ENCODE peak calls at places on chromosome 12, in eight cellular contexts. One of them, this sample, is unnamed.

GRCh38 chr12:92288533-92288932 is 142.9 kb upstream of the BTG1 start:
- DNase-seq in spleen: no peak
- DNase-seq in HCT116: no peak
- DNase-seq in breast epithelium: no peak
- DNase-seq in suprapubic skin: no peak
- DNase-seq in sigmoid colon: peak; percentile 69
- DNase-seq in stomach: no peak
- DNase-seq in upper lobe of left lung: no peak
- DNase-seq in this sample: no peak

GRCh38 chr12:43336962-43337555 is 214.9 kb downstream of the ADAMTS20 start:
- DNase-seq in HCT116: peak; percentile 29
- DNase-seq in upper lobe of left lung: no peak
- DNase-seq in breast epithelium: no peak
- DNase-seq in suprapubic skin: no peak
- DNase-seq in sigmoid colon: no peak
- DNase-seq in stomach: no peak
- DNase-seq in spleen: no peak
- DNase-seq in this sample: no peak

GRCh38 chr12:6850796-6851152 is 312 bp downstream of the CDCA3 start:
- DNase-seq in breast epithelium: no peak
- DNase-seq in HCT116: no peak
- DNase-seq in upper lobe of left lung: no peak
- DNase-seq in sigmoid colon: no peak
- DNase-seq in stomach: no peak
- DNase-seq in spleen: peak; percentile 90
- DNase-seq in suprapubic skin: no peak
- DNase-seq in this sample: no peak

GRCh38 chr12:52126050-52126604 is 46.6 kb downstream of the SMIM41 start:
- DNase-seq in suprapubic skin: no peak
- DNase-seq in stomach: no peak
- DNase-seq in spleen: peak; percentile 51
- DNase-seq in breast epithelium: peak; percentile 31
- DNase-seq in sigmoid colon: no peak
- DNase-seq in HCT116: no peak
- DNase-seq in upper lobe of left lung: no peak
- DNase-seq in this sample: peak; percentile 94

GRCh38 chr12:68310370-68310769 is 21.8 kb downstream of the MDM1 start:
- DNase-seq in upper lobe of left lung: no peak
- DNase-seq in suprapubic skin: no peak
- DNase-seq in spleen: no peak
- DNase-seq in HCT116: no peak
- DNase-seq in stomach: no peak
- DNase-seq in sigmoid colon: no peak
- DNase-seq in breast epithelium: no peak
- DNase-seq in this sample: no peak

GRCh38 chr12:78181544-78182162 is 351.0 kb downstream of the NAV3 start:
- DNase-seq in sigmoid colon: no peak
- DNase-seq in upper lobe of left lung: no peak
- DNase-seq in stomach: no peak
- DNase-seq in breast epithelium: no peak
- DNase-seq in suprapubic skin: no peak
- DNase-seq in spleen: no peak
- DNase-seq in HCT116: no peak
- DNase-seq in this sample: no peak

GRCh38 chr12:52358575-52359350 is 8.5 kb downstream of the KRT85 start:
- DNase-seq in spleen: peak; percentile 68
- DNase-seq in suprapubic skin: peak; percentile 46
- DNase-seq in sigmoid colon: no peak
- DNase-seq in upper lobe of left lung: peak; percentile 15
- DNase-seq in breast epithelium: no peak
- DNase-seq in stomach: no peak
- DNase-seq in HCT116: no peak
- DNase-seq in this sample: no peak

GRCh38 chr12:119412811-119413794 is 78.6 kb downstream of the CCDC60 start:
- DNase-seq in upper lobe of left lung: peak; percentile 36
- DNase-seq in breast epithelium: no peak
- DNase-seq in spleen: no peak
- DNase-seq in HCT116: peak; percentile 56
- DNase-seq in sigmoid colon: peak; percentile 82
- DNase-seq in suprapubic skin: peak; percentile 76
- DNase-seq in stomach: peak; percentile 68
- DNase-seq in this sample: no peak

GRCh38 chr12:63041601-63042000 is 106.7 kb upstream of the PPM1H start:
- DNase-seq in suprapubic skin: no peak
- DNase-seq in sigmoid colon: no peak
- DNase-seq in breast epithelium: no peak
- DNase-seq in HCT116: no peak
- DNase-seq in stomach: no peak
- DNase-seq in upper lobe of left lung: no peak
- DNase-seq in spleen: no peak
- DNase-seq in this sample: no peak

GRCh38 chr12:47274725-47275124 is 195.0 kb upstream of the AMIGO2 start:
- DNase-seq in HCT116: no peak
- DNase-seq in stomach: no peak
- DNase-seq in spleen: no peak
- DNase-seq in upper lobe of left lung: no peak
- DNase-seq in suprapubic skin: no peak
- DNase-seq in breast epithelium: no peak
- DNase-seq in sigmoid colon: no peak
- DNase-seq in this sample: no peak

GRCh38 chr12:3077572-3078081 is 448 bp downstream of the TSPAN9 start:
- DNase-seq in breast epithelium: peak; percentile 26
- DNase-seq in sigmoid colon: peak; percentile 85
- DNase-seq in HCT116: no peak
- DNase-seq in suprapubic skin: peak; percentile 76
- DNase-seq in upper lobe of left lung: peak; percentile 27
- DNase-seq in spleen: no peak
- DNase-seq in stomach: peak; percentile 34
- DNase-seq in this sample: no peak

GRCh38 chr12:91620949-91621348 is 438.3 kb upstream of the DCN start:
- DNase-seq in suprapubic skin: no peak
- DNase-seq in HCT116: no peak
- DNase-seq in upper lobe of left lung: no peak
- DNase-seq in stomach: no peak
- DNase-seq in breast epithelium: no peak
- DNase-seq in sigmoid colon: no peak
- DNase-seq in spleen: no peak
- DNase-seq in this sample: no peak

GRCh38 chr12:57722716-57723629 is 15.6 kb downstream of the AGAP2 start:
- DNase-seq in HCT116: no peak
- DNase-seq in stomach: no peak
- DNase-seq in spleen: no peak
- DNase-seq in suprapubic skin: no peak
- DNase-seq in sigmoid colon: no peak
- DNase-seq in upper lobe of left lung: no peak
- DNase-seq in breast epithelium: peak; percentile 12
- DNase-seq in this sample: peak; percentile 49

GRCh38 chr12:111367661-111368221 is 1.2 kb downstream of the PHETA1 start:
- DNase-seq in upper lobe of left lung: no peak
- DNase-seq in HCT116: no peak
- DNase-seq in suprapubic skin: no peak
- DNase-seq in stomach: peak; percentile 85
- DNase-seq in breast epithelium: no peak
- DNase-seq in spleen: peak; percentile 84
- DNase-seq in sigmoid colon: no peak
- DNase-seq in this sample: no peak

GRCh38 chr12:78916845-78917480 is 52.4 kb downstream of the SYT1 start:
- DNase-seq in HCT116: peak; percentile 84
- DNase-seq in spleen: no peak
- DNase-seq in sigmoid colon: no peak
- DNase-seq in breast epithelium: no peak
- DNase-seq in upper lobe of left lung: peak; percentile 32
- DNase-seq in suprapubic skin: no peak
- DNase-seq in stomach: no peak
- DNase-seq in this sample: no peak

GRCh38 chr12:106126441-106127288 is 12.1 kb downstream of the NUAK1 start:
- DNase-seq in stomach: no peak
- DNase-seq in breast epithelium: no peak
- DNase-seq in sigmoid colon: peak; percentile 62
- DNase-seq in spleen: no peak
- DNase-seq in upper lobe of left lung: no peak
- DNase-seq in HCT116: no peak
- DNase-seq in suprapubic skin: no peak
- DNase-seq in this sample: no peak

GRCh38 chr12:69570545-69571399 is 14.5 kb upstream of the CCT2 start:
- DNase-seq in suprapubic skin: no peak
- DNase-seq in sigmoid colon: peak; percentile 68
- DNase-seq in spleen: no peak
- DNase-seq in breast epithelium: no peak
- DNase-seq in stomach: peak; percentile 49
- DNase-seq in HCT116: peak; percentile 66
- DNase-seq in upper lobe of left lung: peak; percentile 55
- DNase-seq in this sample: no peak

GRCh38 chr12:53766881-53767280 is 15.1 kb upstream of the CISTR start:
- DNase-seq in suprapubic skin: no peak
- DNase-seq in HCT116: no peak
- DNase-seq in stomach: no peak
- DNase-seq in spleen: no peak
- DNase-seq in sigmoid colon: no peak
- DNase-seq in breast epithelium: no peak
- DNase-seq in upper lobe of left lung: no peak
- DNase-seq in this sample: no peak

GRCh38 chr12:94098466-94098865 is 49.9 kb upstream of the PLXNC1 start:
- DNase-seq in sigmoid colon: no peak
- DNase-seq in suprapubic skin: no peak
- DNase-seq in HCT116: no peak
- DNase-seq in stomach: no peak
- DNase-seq in breast epithelium: no peak
- DNase-seq in spleen: no peak
- DNase-seq in upper lobe of left lung: no peak
- DNase-seq in this sample: no peak

GRCh38 chr12:54134850-54135249 is 53.9 kb downstream of the SMUG1 start:
- DNase-seq in spleen: no peak
- DNase-seq in HCT116: no peak
- DNase-seq in upper lobe of left lung: no peak
- DNase-seq in sigmoid colon: no peak
- DNase-seq in breast epithelium: no peak
- DNase-seq in suprapubic skin: no peak
- DNase-seq in stomach: no peak
- DNase-seq in this sample: no peak

GRCh38 chr12:13486794-13487193 is 290.3 kb downstream of the EMP1 start:
- DNase-seq in HCT116: no peak
- DNase-seq in upper lobe of left lung: no peak
- DNase-seq in sigmoid colon: no peak
- DNase-seq in breast epithelium: no peak
- DNase-seq in stomach: no peak
- DNase-seq in spleen: no peak
- DNase-seq in suprapubic skin: no peak
- DNase-seq in this sample: no peak

GRCh38 chr12:108770269-108770829 is 39.0 kb upstream of the CORO1C start:
- DNase-seq in HCT116: no peak
- DNase-seq in stomach: no peak
- DNase-seq in spleen: no peak
- DNase-seq in suprapubic skin: no peak
- DNase-seq in breast epithelium: no peak
- DNase-seq in upper lobe of left lung: no peak
- DNase-seq in sigmoid colon: no peak
- DNase-seq in this sample: no peak
- H3K4me1 ChIP-seq in HCT116: peaks cover 5% of the 10 kb centered on the region
- H3K4me1 ChIP-seq in stomach: peaks cover 35% of the 10 kb centered on the region
- H3K4me1 ChIP-seq in spleen: peaks cover 12% of the 10 kb centered on the region
- H3K4me1 ChIP-seq in suprapubic skin: peaks cover 44% of the 10 kb centered on the region
- H3K4me1 ChIP-seq in breast epithelium: no peaks in the 10 kb centered on the region
- H3K4me1 ChIP-seq in upper lobe of left lung: peaks cover 21% of the 10 kb centered on the region
- H3K4me1 ChIP-seq in sigmoid colon: peaks cover 51% of the 10 kb centered on the region
- H3K4me1 ChIP-seq in this sample: peaks cover 27% of the 10 kb centered on the region

GRCh38 chr12:339557-340195 is 49.4 kb downstream of the KDM5A start:
- DNase-seq in upper lobe of left lung: no peak
- DNase-seq in stomach: no peak
- DNase-seq in spleen: no peak
- DNase-seq in breast epithelium: no peak
- DNase-seq in sigmoid colon: no peak
- DNase-seq in HCT116: no peak
- DNase-seq in suprapubic skin: no peak
- DNase-seq in this sample: no peak
- H3K36me3 ChIP-seq in upper lobe of left lung: peaks cover 30% of the 10 kb centered on the region
- H3K36me3 ChIP-seq in stomach: peaks cover 77% of the 10 kb centered on the region
- H3K36me3 ChIP-seq in spleen: peaks cover 25% of the 10 kb centered on the region
- H3K36me3 ChIP-seq in breast epithelium: no peaks in the 10 kb centered on the region
- H3K36me3 ChIP-seq in sigmoid colon: peaks cover 13% of the 10 kb centered on the region
- H3K36me3 ChIP-seq in HCT116: peaks cover 7% of the 10 kb centered on the region
- H3K36me3 ChIP-seq in suprapubic skin: peaks cover 47% of the 10 kb centered on the region
- H3K36me3 ChIP-seq in this sample: no peaks in the 10 kb centered on the region

GRCh38 chr12:124387510-124387855 is 92.6 kb downstream of the RFLNA start:
- DNase-seq in breast epithelium: no peak
- DNase-seq in upper lobe of left lung: peak; percentile 72
- DNase-seq in suprapubic skin: no peak
- DNase-seq in HCT116: no peak
- DNase-seq in stomach: peak; percentile 82
- DNase-seq in sigmoid colon: no peak
- DNase-seq in spleen: no peak
- DNase-seq in this sample: no peak
- TF ChIP-seq POLR2AphosphoS5 in breast epithelium: no peak
- TF ChIP-seq POLR2AphosphoS5 in upper lobe of left lung: peak; percentile 58
- TF ChIP-seq POLR2AphosphoS5 in suprapubic skin: no peak
- TF ChIP-seq POLR2AphosphoS5 in HCT116: no peak
- TF ChIP-seq POLR2AphosphoS5 in stomach: no peak
- TF ChIP-seq POLR2AphosphoS5 in sigmoid colon: no peak
- TF ChIP-seq POLR2AphosphoS5 in spleen: peak; percentile 45
- TF ChIP-seq POLR2AphosphoS5 in this sample: no peak

GRCh38 chr12:120941412-120941811 is 36.9 kb upstream of the HNF1A start:
- DNase-seq in HCT116: no peak
- DNase-seq in suprapubic skin: no peak
- DNase-seq in sigmoid colon: no peak
- DNase-seq in upper lobe of left lung: no peak
- DNase-seq in spleen: no peak
- DNase-seq in stomach: no peak
- DNase-seq in breast epithelium: no peak
- DNase-seq in this sample: no peak

GRCh38 chr12:120939954-120940353 is 35.8 kb upstream of the SPPL3 start:
- DNase-seq in spleen: no peak
- DNase-seq in upper lobe of left lung: no peak
- DNase-seq in stomach: no peak
- DNase-seq in suprapubic skin: no peak
- DNase-seq in sigmoid colon: no peak
- DNase-seq in breast epithelium: no peak
- DNase-seq in HCT116: no peak
- DNase-seq in this sample: no peak

GRCh38 chr12:120938496-120938895 is 34.3 kb upstream of the SPPL3 start:
- DNase-seq in stomach: no peak
- DNase-seq in breast epithelium: no peak
- DNase-seq in upper lobe of left lung: no peak
- DNase-seq in sigmoid colon: no peak
- DNase-seq in HCT116: no peak
- DNase-seq in suprapubic skin: no peak
- DNase-seq in spleen: no peak
- DNase-seq in this sample: no peak

GRCh38 chr12:120940799-120941198 is 36.6 kb upstream of the SPPL3 start:
- DNase-seq in suprapubic skin: no peak
- DNase-seq in upper lobe of left lung: peak; percentile 51
- DNase-seq in HCT116: no peak
- DNase-seq in spleen: no peak
- DNase-seq in stomach: no peak
- DNase-seq in breast epithelium: no peak
- DNase-seq in sigmoid colon: no peak
- DNase-seq in this sample: no peak

DNA sequence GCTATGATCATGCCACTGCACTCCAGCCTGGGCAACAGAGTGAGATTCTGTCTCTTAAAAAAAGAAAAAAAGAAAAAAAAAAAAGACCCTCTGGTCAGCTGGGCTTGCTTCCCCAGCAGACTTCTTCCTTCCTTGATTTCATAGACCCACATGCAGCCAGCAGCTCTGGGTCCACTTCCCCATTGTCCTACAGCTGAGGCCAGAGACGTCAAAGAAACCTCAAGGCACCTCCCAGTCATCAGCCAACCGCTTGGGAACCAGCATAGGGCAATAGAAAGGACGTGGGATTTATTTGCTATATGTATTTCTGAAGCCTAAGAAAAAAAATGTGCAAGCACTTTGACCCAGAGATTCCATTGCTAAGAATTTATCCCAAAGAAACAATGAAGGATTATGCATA is 35.4 kb upstream of the SPPL3 start:
- DNase-seq in spleen: no peak
- DNase-seq in breast epithelium: no peak
- DNase-seq in HCT116: no peak
- DNase-seq in suprapubic skin: no peak
- DNase-seq in upper lobe of left lung: peak; percentile 75
- DNase-seq in sigmoid colon: peak; percentile 74
- DNase-seq in stomach: no peak
- DNase-seq in this sample: no peak
- H3K4me1 ChIP-seq in spleen: no peaks in the 10 kb centered on the region
- H3K4me1 ChIP-seq in breast epithelium: no peaks in the 10 kb centered on the region
- H3K4me1 ChIP-seq in HCT116: no peaks in the 10 kb centered on the region
- H3K4me1 ChIP-seq in suprapubic skin: no peaks in the 10 kb centered on the region
- H3K4me1 ChIP-seq in upper lobe of left lung: peaks cover 2% of the 10 kb centered on the region
- H3K4me1 ChIP-seq in sigmoid colon: no peaks in the 10 kb centered on the region
- H3K4me1 ChIP-seq in stomach: peaks cover 11% of the 10 kb centered on the region
- H3K4me1 ChIP-seq in this sample: no peaks in the 10 kb centered on the region